ENCODE peak calls at places on chromosomes 2 and 18, in eight cellular contexts. V is HFFc6, E is foreskin fibroblast, T is sigmoid colon, R is cardiac fibroblast, G is AG10803, W is IMR-90, M is neural progenitor cell. X is an unnamed sample.

GRCh38 chr18:22800551-22800951 is 132.6 kb upstream of the RBBP8 start:
- DNase-seq in V (no peak), E (peak), T (peak), R (peak), G (peak), W (peak), M (no peak), X (no peak)

GRCh38 chr2:236237468-236238190 is 26.6 kb downstream of the ASB18 start:
- DNase-seq in V (no peak), E (no peak), T (no peak), R (no peak), G (no peak), W (no peak), M (peak), X (peak)

GRCh38 chr2:30823452-30823851 is 16.2 kb upstream of the CAPN13 start:
- DNase-seq in V (no peak), E (no peak), T (no peak), R (no peak), G (no peak), W (no peak), M (no peak), X (no peak)

GRCh38 chr2:195601361-195601760 is 55.7 kb upstream of the SLC39A10 start:
- DNase-seq in V (no peak), E (no peak), T (no peak), R (no peak), G (peak), W (peak), M (no peak), X (no peak)

GRCh38 chr2:132969371-132969985 is 299.5 kb upstream of the LYPD1 start:
- DNase-seq in V (no peak), E (no peak), T (no peak), R (no peak), G (no peak), W (peak), M (no peak), X (no peak)

GRCh38 chr18:49017813-49018552 is 67.2 kb upstream of the SMAD7 start:
- DNase-seq in V (no peak), E (no peak), T (peak), R (no peak), G (no peak), W (no peak), M (no peak), X (no peak)

GRCh38 chr2:147438897-147439296 is 405.9 kb upstream of the ACVR2A start:
- DNase-seq in V (no peak), E (no peak), T (no peak), R (no peak), G (no peak), W (no peak), M (no peak), X (no peak)

GRCh38 chr2:98556634-98557033 is 51.7 kb downstream of the COA5 start:
- DNase-seq in V (no peak), E (no peak), T (no peak), R (no peak), G (no peak), W (no peak), M (no peak), X (no peak)

GRCh38 chr2:152743004-152743403 is 24.6 kb downstream of the ARL6IP6 start:
- DNase-seq in V (no peak), E (no peak), T (no peak), R (peak), G (no peak), W (no peak), M (no peak), X (no peak)

GRCh38 chr18:79413901-79414300 is 18.2 kb downstream of the NFATC1 start:
- DNase-seq in V (no peak), E (no peak), T (no peak), R (no peak), G (no peak), W (no peak), M (no peak), X (no peak)

GRCh38 chr2:215613265-215613664 is 177.4 kb upstream of the FN1 start:
- DNase-seq in V (peak), E (peak), T (no peak), R (no peak), G (no peak), W (peak), M (no peak), X (no peak)

GRCh38 chr2:213274143-213274542 is 10.1 kb upstream of the SPAG16 start:
- DNase-seq in V (no peak), E (no peak), T (no peak), R (no peak), G (no peak), W (no peak), M (no peak), X (no peak)

GRCh38 chr2:99867690-99868089 is 274.7 kb downstream of the AFF3 start:
- DNase-seq in V (peak), E (peak), T (no peak), R (peak), G (no peak), W (peak), M (no peak), X (no peak)

GRCh38 chr2:138501427-138502252 is at the start of gene SPOPL:
- DNase-seq in V (peak), E (peak), T (peak), R (peak), G (peak), W (peak), M (peak), X (peak)
- TF ChIP-seq CTCF in V (peak), E (no peak), T (no peak), R (no peak), G (peak), W (no peak), M (peak), X (peak)

DNA sequence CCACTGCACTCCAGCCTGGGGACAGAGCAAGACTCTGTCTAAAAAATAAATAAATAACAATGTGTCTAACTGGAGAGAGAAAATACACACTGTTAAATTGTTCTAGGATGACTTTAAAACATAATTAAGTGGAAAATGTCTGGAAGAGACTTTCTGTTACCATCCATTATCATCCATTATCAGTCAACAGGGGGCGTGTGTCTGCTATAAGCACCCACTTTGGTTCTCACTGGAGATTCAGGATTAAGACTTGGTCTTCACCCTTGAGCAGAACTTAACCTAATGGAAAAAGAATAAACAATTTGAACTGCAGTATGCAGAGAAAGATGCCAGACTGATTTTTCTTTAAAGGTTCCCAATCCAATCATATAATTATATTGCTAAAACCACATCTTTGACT is 999.8 kb upstream of the GYPC start:
- DNase-seq in V (no peak), E (no peak), T (no peak), R (no peak), G (no peak), W (no peak), M (no peak), X (no peak)
- TF ChIP-seq CTCF in V (no peak), E (no peak), T (no peak), R (no peak), G (no peak), W (no peak), M (peak), X (no peak)

GRCh38 chr2:161100216-161100615 is 60.0 kb upstream of the TANK start:
- DNase-seq in V (no peak), E (no peak), T (no peak), R (no peak), G (no peak), W (no peak), M (no peak), X (no peak)
- TF ChIP-seq CTCF in V (no peak), E (no peak), T (no peak), R (no peak), G (no peak), W (no peak), M (no peak), X (no peak)

GRCh38 chr2:19228720-19229119 is 129.7 kb downstream of the OSR1 start:
- DNase-seq in V (no peak), E (no peak), T (no peak), R (no peak), G (no peak), W (no peak), M (peak), X (no peak)
- TF ChIP-seq CTCF in V (no peak), E (no peak), T (no peak), R (no peak), G (no peak), W (no peak), M (peak), X (no peak)

X was measured in endothelial cell.